ENCODE peak calls at places on chromosomes 1 and 21, in six cellular contexts. G, L, M, S, I and J are unnamed samples.

GRCh38 chr21:42411891-42412635 is 8.4 kb downstream of the UBASH3A start:
- DNase-seq in M (no peak), G (no peak), I (no peak), L (no peak), S (no peak), J (no peak)

GRCh38 chr1:114080511-114081144 is 73.0 kb downstream of the SYT6 start:
- DNase-seq in G (no peak), S (no peak), L (no peak), M (no peak), I (no peak), J (no peak)

GRCh38 chr1:208177656-208178055 is 66.5 kb downstream of the PLXNA2 start:
- DNase-seq in L (no peak), I (no peak), S (no peak), M (no peak), G (peak), J (no peak)

GRCh38 chr1:33130297-33130696 is 49.3 kb downstream of the AZIN2 start:
- DNase-seq in S (peak), G (no peak), I (no peak), M (no peak), L (no peak), J (no peak)

GRCh38 chr21:15592271-15592860 is 137.4 kb upstream of the USP25 start:
- DNase-seq in G (no peak), M (no peak), I (no peak), S (peak), L (no peak), J (no peak)

GRCh38 chr1:62407398-62408009 is 29.3 kb upstream of the USP1 start:
- DNase-seq in S (peak), G (no peak), I (no peak), M (no peak), L (no peak), J (no peak)

GRCh38 chr1:18072066-18072465 is 35.5 kb upstream of the IGSF21 start:
- DNase-seq in G (no peak), L (no peak), S (no peak), M (no peak), I (no peak), J (no peak)

GRCh38 chr1:67171978-67172377 is 5.7 kb downstream of the IL23R start:
- DNase-seq in L (no peak), I (no peak), G (no peak), S (no peak), M (no peak), J (no peak)

GRCh38 chr1:222420621-222421020 is 127.3 kb downstream of the HHIPL2 start:
- DNase-seq in L (no peak), S (no peak), M (no peak), I (no peak), G (no peak), J (no peak)

GRCh38 chr1:3588395-3588794 is 22.9 kb downstream of the MEGF6 start:
- DNase-seq in L (no peak), I (no peak), G (no peak), M (no peak), S (no peak), J (no peak)

GRCh38 chr1:89865498-89866385 is 44.9 kb downstream of the LRRC8D start:
- DNase-seq in G (no peak), L (no peak), S (no peak), M (no peak), I (no peak), J (no peak)

GRCh38 chr1:119009300-119009660 is 21.1 kb upstream of the TBX15 start:
- DNase-seq in I (no peak), S (no peak), G (no peak), L (no peak), M (no peak), J (no peak)

GRCh38 chr1:119010201-119010600 is 22.1 kb upstream of the TBX15 start:
- DNase-seq in M (no peak), G (no peak), L (no peak), S (no peak), I (no peak), J (no peak)

GRCh38 chr1:119007343-119007671 is 19.2 kb upstream of the TBX15 start:
- DNase-seq in M (no peak), S (no peak), I (no peak), G (no peak), L (no peak), J (peak)

GRCh38 chr1:119007672-119008482 is 19.7 kb upstream of the TBX15 start:
- DNase-seq in L (no peak), G (no peak), I (no peak), M (no peak), S (no peak), J (peak)

GRCh38 chr1:119008483-119009299 is 20.5 kb upstream of the TBX15 start:
- DNase-seq in M (no peak), S (peak), G (no peak), I (no peak), L (no peak), J (no peak)
- H3K4me3 ChIP-seq in M (peak), S (no peak), G (peak), I (no peak), L (peak), J (peak)

GRCh38 chr1:151762941-151763921 is at the start of gene MRPL9:
- DNase-seq in I (peak), M (peak), S (peak), G (peak), L (peak), J (peak)
- TF ChIP-seq POLR2A in I (no peak), M (no peak), S (peak), G (peak), L (no peak), J (no peak)

GRCh38 chr1:245580651-245581050 is 425.9 kb downstream of the KIF26B start:
- DNase-seq in S (no peak), I (no peak), G (no peak), M (no peak), L (no peak), J (no peak)

GRCh38 chr1:245578306-245578705 is 423.5 kb downstream of the KIF26B start:
- DNase-seq in M (no peak), S (no peak), I (no peak), L (no peak), G (no peak), J (no peak)

GRCh38 chr1:245577396-245578157 is 422.8 kb downstream of the KIF26B start:
- DNase-seq in G (no peak), M (no peak), L (no peak), I (no peak), S (no peak), J (no peak)

GRCh38 chr1:245579881-245580280 is 425.1 kb downstream of the KIF26B start:
- DNase-seq in L (no peak), G (no peak), I (no peak), M (no peak), S (no peak), J (no peak)

GRCh38 chr1:245578751-245579150 is 424.0 kb downstream of the KIF26B start:
- DNase-seq in I (no peak), L (no peak), S (no peak), M (no peak), G (no peak), J (no peak)
- H3K4me3 ChIP-seq in I (no peak), L (no peak), S (no peak), M (no peak), G (no peak), J (no peak)

DNA sequence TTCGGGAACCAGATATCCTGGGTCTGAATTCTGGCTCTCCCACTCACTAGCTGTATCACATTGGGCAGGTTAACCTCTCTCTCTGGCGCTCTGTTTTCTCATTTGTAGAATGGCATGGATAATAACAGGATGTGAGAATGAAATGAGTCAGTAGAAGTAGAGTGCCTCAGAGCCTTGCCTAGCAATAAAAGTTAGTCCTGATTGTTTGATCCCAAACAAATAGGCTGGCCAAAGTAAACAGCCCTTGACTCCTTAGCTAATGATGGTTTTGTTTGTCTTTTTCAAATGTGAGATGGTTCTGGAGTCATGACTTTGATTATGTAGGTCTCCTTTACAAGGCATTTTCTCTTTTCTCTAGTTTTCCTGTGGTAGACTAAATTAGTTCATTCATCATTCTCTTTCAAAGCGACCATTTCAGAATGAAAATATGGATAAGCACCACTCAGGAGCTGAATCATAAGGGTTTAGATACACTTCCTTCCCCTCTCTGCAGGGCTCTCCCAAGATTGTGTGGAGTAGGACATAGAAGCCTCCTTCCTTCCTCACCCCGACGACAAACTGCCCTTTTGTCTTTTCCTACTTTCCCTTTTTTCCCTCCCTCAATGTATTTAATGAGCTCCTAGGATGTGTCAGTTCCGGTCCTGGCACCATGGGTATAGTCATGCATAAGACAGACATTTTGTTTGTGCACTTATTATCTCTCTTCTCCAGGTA is 23.1 kb downstream of the KIAA0040 start:
- DNase-seq in S (no peak), I (no peak), L (no peak), M (no peak), G (no peak), J (no peak)
- TF ChIP-seq POLR2A in S (no peak), I (no peak), L (no peak), M (no peak), G (no peak), J (no peak)

GRCh38 chr21:36964832-36965719 is 1.4 kb downstream of the HLCS start:
- DNase-seq in S (peak), L (no peak), M (no peak), I (no peak), G (no peak), J (no peak)

GRCh38 chr21:36965720-36966065 is 776 bp downstream of the HLCS start:
- DNase-seq in L (no peak), I (no peak), M (no peak), G (no peak), S (no peak), J (no peak)

GRCh38 chr21:36962098-36962780 is 4.2 kb downstream of the HLCS start:
- DNase-seq in I (no peak), S (no peak), L (no peak), M (no peak), G (no peak), J (no peak)

GRCh38 chr21:36966066-36966845 is at the start of gene HLCS:
- DNase-seq in M (peak), S (peak), L (peak), G (peak), I (peak), J (peak)

GRCh38 chr21:36964398-36964797 is 2.1 kb downstream of the HLCS start:
- DNase-seq in G (no peak), L (no peak), M (no peak), S (no peak), I (no peak), J (no peak)
- H3K4me3 ChIP-seq in G (no peak), L (no peak), M (no peak), S (no peak), I (no peak), J (no peak)

GRCh38 chr1:156475568-156476500 is 24.7 kb downstream of the MEF2D start:
- DNase-seq in G (peak), M (peak), S (no peak), L (peak), I (no peak), J (peak)
- TF ChIP-seq POLR2A in G (no peak), M (peak), S (no peak), L (no peak), I (no peak), J (no peak)

DNA sequence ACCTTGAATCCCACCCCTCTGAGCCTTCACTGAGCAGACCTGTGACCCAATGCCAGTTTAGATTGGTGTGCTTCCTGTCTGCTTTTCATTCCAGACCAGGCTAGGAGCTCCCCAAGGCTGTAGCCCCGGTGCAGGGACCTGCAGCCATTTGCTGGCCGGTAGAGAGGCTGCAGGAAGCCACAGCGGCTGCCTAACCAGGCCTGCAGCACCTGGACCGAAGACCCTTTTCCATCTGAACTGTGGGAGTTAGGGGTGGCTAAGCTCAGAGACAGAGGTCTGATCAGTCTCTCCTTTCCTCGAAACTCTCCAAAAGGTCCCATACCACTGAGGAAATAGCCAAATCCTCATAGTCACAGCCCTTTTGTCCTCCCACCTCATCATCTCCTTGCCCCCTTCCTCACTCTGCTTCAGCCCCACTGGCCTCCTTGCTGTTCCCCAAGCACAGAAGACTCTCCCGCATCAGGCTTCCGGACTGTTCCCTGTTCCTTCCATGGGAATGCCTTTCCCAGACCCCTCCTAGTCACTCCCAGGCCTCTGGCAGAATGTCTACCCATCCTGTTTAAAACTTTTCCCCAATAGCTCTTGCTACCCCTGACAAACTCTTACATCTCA is 674 bp upstream of the TTC4 start:
- DNase-seq in L (no peak), G (no peak), S (no peak), M (no peak), I (no peak), J (no peak)
- H3K4me3 ChIP-seq in L (peak), G (peak), S (no peak), M (peak), I (peak), J (peak)

DNA sequence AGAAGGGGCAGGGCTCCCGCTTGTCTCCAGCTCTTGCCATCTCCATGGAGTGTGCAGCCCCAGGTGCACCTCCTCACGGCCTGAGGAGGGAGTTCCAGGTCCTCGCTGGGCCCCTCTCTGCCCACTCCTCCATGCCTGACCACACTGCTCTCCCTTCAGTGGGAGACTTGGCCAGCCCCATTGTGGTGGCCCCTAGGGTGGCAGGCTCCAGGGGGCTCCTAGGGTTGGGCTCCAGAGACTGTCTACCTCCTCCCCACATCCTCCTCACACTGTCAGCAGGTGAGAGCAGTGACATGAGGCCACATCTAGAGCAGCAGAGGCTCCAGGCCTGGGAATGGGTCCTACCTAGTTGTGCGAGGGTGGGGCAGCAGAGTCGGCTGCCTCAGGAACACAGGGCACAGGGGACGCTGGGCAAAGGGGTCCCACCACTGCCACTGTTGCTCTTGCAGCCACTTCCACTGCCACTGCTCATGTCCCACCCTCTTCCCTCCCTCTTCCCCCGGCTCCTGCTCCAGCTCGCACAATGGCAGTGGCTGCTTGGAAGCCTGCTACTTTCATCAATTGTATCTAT is 514.8 kb downstream of the MRPL39 start:
- DNase-seq in I (no peak), G (no peak), S (no peak), L (no peak), M (no peak), J (peak)
- TF ChIP-seq POLR2A in I (no peak), G (no peak), S (no peak), L (no peak), M (no peak), J (no peak)